ENCODE peak calls at places on chromosome 20, in nine cellular contexts. One of them, this sample, is unnamed.

GRCh38 chr20:1324598-1325172 is 4.3 kb downstream of the SDCBP2 start:
- DNase-seq in GM23338: no peak
- DNase-seq in tibial artery: peak; percentile 62
- DNase-seq in GM12865: no peak
- DNase-seq in left ventricle myocardium inferior: no peak
- DNase-seq in cardiac muscle cell: no peak
- DNase-seq in upper lobe of right lung: no peak
- DNase-seq in stomach: no peak
- DNase-seq in type B pancreatic cell: peak; percentile 53
- DNase-seq in this sample: no peak

GRCh38 chr20:63811491-63811875 is 19.6 kb downstream of the ZBTB46 start:
- DNase-seq in cardiac muscle cell: no peak
- DNase-seq in GM23338: no peak
- DNase-seq in upper lobe of right lung: no peak
- DNase-seq in type B pancreatic cell: no peak
- DNase-seq in left ventricle myocardium inferior: no peak
- DNase-seq in tibial artery: no peak
- DNase-seq in GM12865: no peak
- DNase-seq in stomach: no peak
- DNase-seq in this sample: no peak

GRCh38 chr20:62587757-62588402 is 54.4 kb upstream of the SLCO4A1 start:
- DNase-seq in upper lobe of right lung: no peak
- DNase-seq in cardiac muscle cell: peak; percentile 83
- DNase-seq in GM12865: no peak
- DNase-seq in GM23338: peak; percentile 76
- DNase-seq in type B pancreatic cell: no peak
- DNase-seq in stomach: no peak
- DNase-seq in left ventricle myocardium inferior: no peak
- DNase-seq in tibial artery: no peak
- DNase-seq in this sample: no peak

GRCh38 chr20:59591061-59591460 is 13.3 kb upstream of the PHACTR3 start:
- DNase-seq in type B pancreatic cell: no peak
- DNase-seq in GM23338: no peak
- DNase-seq in upper lobe of right lung: peak; percentile 51
- DNase-seq in tibial artery: no peak
- DNase-seq in left ventricle myocardium inferior: no peak
- DNase-seq in cardiac muscle cell: no peak
- DNase-seq in GM12865: no peak
- DNase-seq in stomach: no peak
- DNase-seq in this sample: no peak

GRCh38 chr20:49699200-49699992 is 14.3 kb downstream of the B4GALT5 start:
- DNase-seq in cardiac muscle cell: no peak
- DNase-seq in GM23338: peak; percentile 30
- DNase-seq in stomach: no peak
- DNase-seq in GM12865: peak; percentile 85
- DNase-seq in upper lobe of right lung: no peak
- DNase-seq in left ventricle myocardium inferior: no peak
- DNase-seq in type B pancreatic cell: no peak
- DNase-seq in tibial artery: no peak
- DNase-seq in this sample: no peak

GRCh38 chr20:58056021-58056591 is 172.3 kb downstream of the ANKRD60 start:
- DNase-seq in GM23338: no peak
- DNase-seq in GM12865: no peak
- DNase-seq in upper lobe of right lung: no peak
- DNase-seq in tibial artery: no peak
- DNase-seq in stomach: no peak
- DNase-seq in cardiac muscle cell: no peak
- DNase-seq in type B pancreatic cell: no peak
- DNase-seq in left ventricle myocardium inferior: no peak
- DNase-seq in this sample: no peak

GRCh38 chr20:62953167-62953838 is 794 bp downstream of the SLC17A9 start:
- DNase-seq in left ventricle myocardium inferior: no peak
- DNase-seq in stomach: no peak
- DNase-seq in upper lobe of right lung: no peak
- DNase-seq in GM12865: peak; percentile 30
- DNase-seq in type B pancreatic cell: no peak
- DNase-seq in cardiac muscle cell: no peak
- DNase-seq in GM23338: no peak
- DNase-seq in tibial artery: no peak
- DNase-seq in this sample: no peak

GRCh38 chr20:7264137-7264536 is 496.7 kb downstream of the BMP2 start:
- DNase-seq in GM12865: no peak
- DNase-seq in stomach: no peak
- DNase-seq in left ventricle myocardium inferior: no peak
- DNase-seq in GM23338: no peak
- DNase-seq in type B pancreatic cell: no peak
- DNase-seq in cardiac muscle cell: no peak
- DNase-seq in tibial artery: no peak
- DNase-seq in upper lobe of right lung: no peak
- DNase-seq in this sample: no peak

GRCh38 chr20:59670786-59671492 is 66.6 kb downstream of the PHACTR3 start:
- DNase-seq in tibial artery: no peak
- DNase-seq in type B pancreatic cell: peak; percentile 37
- DNase-seq in stomach: no peak
- DNase-seq in cardiac muscle cell: no peak
- DNase-seq in GM23338: no peak
- DNase-seq in upper lobe of right lung: no peak
- DNase-seq in left ventricle myocardium inferior: no peak
- DNase-seq in GM12865: no peak
- DNase-seq in this sample: no peak

GRCh38 chr20:3818155-3819151 is 1.9 kb upstream of the AP5S1 start:
- DNase-seq in cardiac muscle cell: peak; percentile 77
- DNase-seq in left ventricle myocardium inferior: peak; percentile 61
- DNase-seq in tibial artery: no peak
- DNase-seq in GM12865: peak; percentile 72
- DNase-seq in GM23338: peak; percentile 89
- DNase-seq in upper lobe of right lung: no peak
- DNase-seq in stomach: peak; percentile 84
- DNase-seq in type B pancreatic cell: no peak
- DNase-seq in this sample: peak; percentile 79
- TF ChIP-seq CTCF in cardiac muscle cell: peak; percentile 86
- TF ChIP-seq CTCF in left ventricle myocardium inferior: peak; percentile 76
- TF ChIP-seq CTCF in tibial artery: peak; percentile 43
- TF ChIP-seq CTCF in GM12865: peak; percentile 54
- TF ChIP-seq CTCF in GM23338: peak; percentile 67
- TF ChIP-seq CTCF in upper lobe of right lung: peak; percentile 63
- TF ChIP-seq CTCF in stomach: peak; percentile 78
- TF ChIP-seq CTCF in type B pancreatic cell: peak; percentile 78
- TF ChIP-seq CTCF in this sample: peak; percentile 32

GRCh38 chr20:39523405-39523804 is 561.3 kb downstream of the DHX35 start:
- DNase-seq in type B pancreatic cell: no peak
- DNase-seq in tibial artery: no peak
- DNase-seq in GM12865: no peak
- DNase-seq in left ventricle myocardium inferior: no peak
- DNase-seq in upper lobe of right lung: no peak
- DNase-seq in stomach: no peak
- DNase-seq in cardiac muscle cell: no peak
- DNase-seq in GM23338: no peak
- DNase-seq in this sample: no peak
- TF ChIP-seq CTCF in type B pancreatic cell: no peak
- TF ChIP-seq CTCF in tibial artery: no peak
- TF ChIP-seq CTCF in GM12865: no peak
- TF ChIP-seq CTCF in left ventricle myocardium inferior: no peak
- TF ChIP-seq CTCF in upper lobe of right lung: no peak
- TF ChIP-seq CTCF in stomach: no peak
- TF ChIP-seq CTCF in cardiac muscle cell: no peak
- TF ChIP-seq CTCF in GM23338: no peak
- TF ChIP-seq CTCF in this sample: no peak

GRCh38 chr20:22285555-22285954 is 298.8 kb downstream of the FOXA2 start:
- DNase-seq in upper lobe of right lung: no peak
- DNase-seq in left ventricle myocardium inferior: no peak
- DNase-seq in stomach: no peak
- DNase-seq in cardiac muscle cell: no peak
- DNase-seq in GM12865: no peak
- DNase-seq in type B pancreatic cell: no peak
- DNase-seq in GM23338: peak; percentile 14
- DNase-seq in tibial artery: no peak
- DNase-seq in this sample: no peak
- TF ChIP-seq CTCF in upper lobe of right lung: no peak
- TF ChIP-seq CTCF in left ventricle myocardium inferior: no peak
- TF ChIP-seq CTCF in stomach: no peak
- TF ChIP-seq CTCF in cardiac muscle cell: no peak
- TF ChIP-seq CTCF in GM12865: no peak
- TF ChIP-seq CTCF in type B pancreatic cell: no peak
- TF ChIP-seq CTCF in GM23338: no peak
- TF ChIP-seq CTCF in tibial artery: no peak
- TF ChIP-seq CTCF in this sample: no peak

GRCh38 chr20:33947709-33948295 is 45.9 kb upstream of the RALY start:
- DNase-seq in type B pancreatic cell: no peak
- DNase-seq in GM23338: peak; percentile 95
- DNase-seq in left ventricle myocardium inferior: no peak
- DNase-seq in upper lobe of right lung: no peak
- DNase-seq in tibial artery: no peak
- DNase-seq in cardiac muscle cell: peak; percentile 41
- DNase-seq in stomach: no peak
- DNase-seq in GM12865: peak; percentile 64
- DNase-seq in this sample: no peak
- TF ChIP-seq CTCF in type B pancreatic cell: peak; percentile 79
- TF ChIP-seq CTCF in GM23338: peak; percentile 99
- TF ChIP-seq CTCF in left ventricle myocardium inferior: peak; percentile 54
- TF ChIP-seq CTCF in upper lobe of right lung: peak; percentile 52
- TF ChIP-seq CTCF in tibial artery: peak; percentile 21
- TF ChIP-seq CTCF in cardiac muscle cell: peak; percentile 45
- TF ChIP-seq CTCF in stomach: peak; percentile 15
- TF ChIP-seq CTCF in GM12865: peak; percentile 52
- TF ChIP-seq CTCF in this sample: peak; percentile 21

DNA sequence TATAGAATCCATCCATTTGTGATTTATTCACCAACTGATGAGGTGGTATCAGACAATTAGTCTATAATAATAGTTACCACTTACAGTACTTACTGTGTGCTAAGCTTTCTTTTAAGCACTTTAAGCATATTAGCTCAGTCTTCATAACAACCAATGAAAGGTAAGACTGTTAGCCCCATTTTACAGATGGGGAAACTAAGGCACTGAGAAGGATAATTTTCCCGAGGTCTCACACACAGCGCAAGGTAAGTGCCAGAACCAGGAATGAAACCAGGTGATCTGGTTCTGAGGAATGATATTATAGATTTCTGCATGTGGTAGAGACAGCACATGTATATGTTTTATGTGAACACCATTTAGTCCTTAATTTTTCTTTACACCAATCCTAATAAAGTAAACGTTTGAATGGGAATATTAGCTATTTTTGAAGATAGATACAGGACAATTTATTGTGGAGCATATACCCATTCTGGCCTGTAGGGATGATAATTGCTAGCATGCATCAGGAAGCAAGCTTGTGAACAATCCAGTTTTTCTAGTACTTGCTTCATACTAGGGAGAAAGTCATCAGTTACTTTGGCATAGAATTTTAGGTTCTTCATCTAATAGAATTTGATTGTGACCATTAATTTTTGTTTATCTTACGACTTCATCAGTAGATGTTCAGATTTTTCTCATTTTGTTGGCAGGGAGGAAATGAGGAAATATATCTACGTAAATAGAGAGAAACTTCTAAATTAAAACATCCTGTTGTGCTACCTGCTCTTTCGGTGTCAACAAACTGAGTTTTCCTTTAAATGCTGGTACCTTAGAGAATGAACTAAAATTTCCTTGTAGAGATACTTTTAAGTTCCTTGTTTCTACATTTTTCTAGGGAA is 3.0 kb downstream of the YWHAB start:
- DNase-seq in stomach: no peak
- DNase-seq in cardiac muscle cell: no peak
- DNase-seq in type B pancreatic cell: no peak
- DNase-seq in GM12865: peak; percentile 13
- DNase-seq in GM23338: no peak
- DNase-seq in tibial artery: no peak
- DNase-seq in left ventricle myocardium inferior: no peak
- DNase-seq in upper lobe of right lung: no peak
- DNase-seq in this sample: no peak
- TF ChIP-seq CTCF in stomach: peak; percentile 29
- TF ChIP-seq CTCF in cardiac muscle cell: peak; percentile 41
- TF ChIP-seq CTCF in type B pancreatic cell: peak; percentile 70
- TF ChIP-seq CTCF in GM12865: no peak
- TF ChIP-seq CTCF in GM23338: peak; percentile 32
- TF ChIP-seq CTCF in tibial artery: peak; percentile 9
- TF ChIP-seq CTCF in left ventricle myocardium inferior: peak; percentile 29
- TF ChIP-seq CTCF in upper lobe of right lung: peak; percentile 44
- TF ChIP-seq CTCF in this sample: no peak

GRCh38 chr20:38941726-38942389 is 15.6 kb downstream of the FAM83D start:
- DNase-seq in cardiac muscle cell: no peak
- DNase-seq in GM23338: no peak
- DNase-seq in stomach: no peak
- DNase-seq in tibial artery: no peak
- DNase-seq in GM12865: no peak
- DNase-seq in type B pancreatic cell: no peak
- DNase-seq in upper lobe of right lung: no peak
- DNase-seq in left ventricle myocardium inferior: no peak
- DNase-seq in this sample: no peak
- TF ChIP-seq CTCF in cardiac muscle cell: no peak
- TF ChIP-seq CTCF in GM23338: peak; percentile 16
- TF ChIP-seq CTCF in stomach: no peak
- TF ChIP-seq CTCF in tibial artery: no peak
- TF ChIP-seq CTCF in GM12865: peak; percentile 1
- TF ChIP-seq CTCF in type B pancreatic cell: no peak
- TF ChIP-seq CTCF in upper lobe of right lung: no peak
- TF ChIP-seq CTCF in left ventricle myocardium inferior: no peak
- TF ChIP-seq CTCF in this sample: no peak

GRCh38 chr20:33515569-33516216 is 25.8 kb downstream of the CBFA2T2 start:
- DNase-seq in left ventricle myocardium inferior: no peak
- DNase-seq in GM23338: peak; percentile 39
- DNase-seq in cardiac muscle cell: no peak
- DNase-seq in tibial artery: no peak
- DNase-seq in GM12865: no peak
- DNase-seq in upper lobe of right lung: no peak
- DNase-seq in type B pancreatic cell: no peak
- DNase-seq in stomach: no peak
- DNase-seq in this sample: no peak
- TF ChIP-seq CTCF in left ventricle myocardium inferior: no peak
- TF ChIP-seq CTCF in GM23338: peak; percentile 54
- TF ChIP-seq CTCF in cardiac muscle cell: peak; percentile 33
- TF ChIP-seq CTCF in tibial artery: no peak
- TF ChIP-seq CTCF in GM12865: peak; percentile 6
- TF ChIP-seq CTCF in upper lobe of right lung: peak; percentile 23
- TF ChIP-seq CTCF in type B pancreatic cell: peak; percentile 63
- TF ChIP-seq CTCF in stomach: no peak
- TF ChIP-seq CTCF in this sample: no peak

This sample was measured in tibial nerve.